ENCODE peak calls at places on chromosomes 6 and 20, in ten cellular contexts. H, G, E, U, A, X, J, V, R and K are unnamed samples.

GRCh38 chr20:52724586-52724985 is 247.6 kb upstream of the TSHZ2 start:
- DNase-seq in H (no peak), G (no peak), E (no peak), U (no peak), A (no peak), X (no peak), J (no peak), V (no peak), R (no peak), K (no peak)

GRCh38 chr6:27148404-27148795 is 99.1 kb upstream of the PRSS16 start:
- DNase-seq in H (peak), G (no peak), E (no peak), U (no peak), A (no peak), X (no peak), J (no peak), V (no peak), R (no peak), K (no peak)

GRCh38 chr6:32883789-32884188 is 29.8 kb downstream of the PSMB9 start:
- DNase-seq in H (no peak), G (peak), E (peak), U (peak), A (no peak), X (no peak), J (peak), V (no peak), R (peak), K (no peak)

GRCh38 chr6:153931431-153931830 is 107.6 kb upstream of the OPRM1 start:
- DNase-seq in H (no peak), G (no peak), E (no peak), U (no peak), A (no peak), X (no peak), J (no peak), V (no peak), R (no peak), K (no peak)

GRCh38 chr20:61521680-61522420 is 269.8 kb downstream of the CDH4 start:
- DNase-seq in H (no peak), G (peak), E (no peak), U (peak), A (no peak), X (peak), J (no peak), V (peak), R (no peak), K (no peak)

GRCh38 chr6:123806561-123806960 is 2.9 kb downstream of the NKAIN2 start:
- DNase-seq in H (no peak), G (no peak), E (no peak), U (no peak), A (no peak), X (no peak), J (no peak), V (no peak), R (peak), K (no peak)

GRCh38 chr6:94323853-94324252 is 904.5 kb upstream of the EPHA7 start:
- DNase-seq in H (peak), G (no peak), E (no peak), U (peak), A (no peak), X (no peak), J (no peak), V (no peak), R (peak), K (no peak)

GRCh38 chr6:143112084-143112768 is 51.5 kb downstream of the AIG1 start:
- DNase-seq in H (no peak), G (no peak), E (no peak), U (no peak), A (no peak), X (no peak), J (no peak), V (no peak), R (no peak), K (no peak)

GRCh38 chr20:11965602-11966001 is 47.9 kb downstream of the BTBD3 start:
- DNase-seq in H (no peak), G (peak), E (no peak), U (peak), A (no peak), X (no peak), J (no peak), V (no peak), R (no peak), K (no peak)

GRCh38 chr6:147136057-147136456 is 68.2 kb upstream of the STXBP5 start:
- DNase-seq in H (no peak), G (no peak), E (no peak), U (no peak), A (no peak), X (no peak), J (no peak), V (no peak), R (no peak), K (no peak)

GRCh38 chr6:88815491-88815890 is 147.9 kb downstream of the RNGTT start:
- DNase-seq in H (no peak), G (no peak), E (no peak), U (no peak), A (no peak), X (no peak), J (no peak), V (no peak), R (no peak), K (no peak)

GRCh38 chr6:53795702-53796450 is 1.1 kb downstream of the LRRC1 start:
- DNase-seq in H (peak), G (peak), E (peak), U (no peak), A (peak), X (no peak), J (no peak), V (peak), R (no peak), K (no peak)

GRCh38 chr6:7004581-7005297 is 103.0 kb upstream of the RREB1 start:
- DNase-seq in H (no peak), G (no peak), E (peak), U (peak), A (no peak), X (no peak), J (peak), V (no peak), R (no peak), K (no peak)

GRCh38 chr6:159301277-159301676 is 132.1 kb downstream of the FNDC1 start:
- DNase-seq in H (no peak), G (no peak), E (no peak), U (no peak), A (no peak), X (no peak), J (no peak), V (no peak), R (no peak), K (no peak)

GRCh38 chr6:131917763-131918649 is 33.2 kb downstream of the CCN2 start:
- DNase-seq in H (no peak), G (no peak), E (no peak), U (no peak), A (no peak), X (no peak), J (no peak), V (no peak), R (no peak), K (no peak)
- TF ChIP-seq CTCF in H (no peak), G (no peak), E (no peak), U (no peak), A (no peak), X (no peak), J (no peak), V (no peak), R (no peak), K (no peak)

GRCh38 chr6:126631343-126631742 is 291.4 kb downstream of the CENPW start:
- DNase-seq in H (no peak), G (no peak), E (no peak), U (no peak), A (peak), X (no peak), J (peak), V (no peak), R (peak), K (no peak)

GRCh38 chr6:126632271-126632670 is 292.4 kb downstream of the CENPW start:
- DNase-seq in H (no peak), G (no peak), E (no peak), U (no peak), A (no peak), X (no peak), J (peak), V (no peak), R (no peak), K (no peak)

GRCh38 chr6:126625019-126625418 is 285.1 kb downstream of the CENPW start:
- DNase-seq in H (peak), G (peak), E (no peak), U (peak), A (no peak), X (peak), J (peak), V (no peak), R (peak), K (no peak)

GRCh38 chr6:126633362-126633761 is 293.4 kb downstream of the CENPW start:
- DNase-seq in H (no peak), G (no peak), E (no peak), U (no peak), A (no peak), X (no peak), J (peak), V (no peak), R (peak), K (no peak)

GRCh38 chr6:126628125-126628524 is 288.2 kb downstream of the CENPW start:
- DNase-seq in H (no peak), G (no peak), E (no peak), U (no peak), A (no peak), X (no peak), J (no peak), V (no peak), R (no peak), K (no peak)
- TF ChIP-seq CTCF in H (no peak), G (no peak), E (no peak), U (peak), A (no peak), X (no peak), J (no peak), V (no peak), R (no peak), K (no peak)

GRCh38 chr6:168370310-168370991 is 50.9 kb upstream of the DACT2 start:
- DNase-seq in H (peak), G (no peak), E (peak), U (peak), A (peak), X (no peak), J (peak), V (peak), R (no peak), K (peak)
- TF ChIP-seq CTCF in H (peak), G (no peak), E (peak), U (peak), A (peak), X (peak), J (peak), V (peak), R (no peak), K (peak)

GRCh38 chr6:139133272-139133671 is 1.6 kb upstream of the HECA start:
- DNase-seq in H (no peak), G (no peak), E (no peak), U (no peak), A (no peak), X (no peak), J (no peak), V (no peak), R (no peak), K (no peak)

GRCh38 chr6:139137716-139138115 is 2.8 kb downstream of the HECA start:
- DNase-seq in H (no peak), G (no peak), E (no peak), U (no peak), A (no peak), X (no peak), J (peak), V (no peak), R (no peak), K (no peak)

GRCh38 chr6:139134817-139135577 is at the start of gene HECA:
- DNase-seq in H (peak), G (peak), E (peak), U (peak), A (peak), X (peak), J (peak), V (peak), R (peak), K (peak)

GRCh38 chr6:139133733-139134360 is 1.0 kb upstream of the HECA start:
- DNase-seq in H (no peak), G (no peak), E (no peak), U (no peak), A (no peak), X (no peak), J (no peak), V (no peak), R (no peak), K (no peak)

GRCh38 chr6:139135578-139136545 is 982 bp downstream of the HECA start:
- DNase-seq in H (no peak), G (peak), E (peak), U (peak), A (peak), X (peak), J (no peak), V (peak), R (peak), K (peak)
- TF ChIP-seq CTCF in H (no peak), G (peak), E (no peak), U (no peak), A (no peak), X (no peak), J (no peak), V (no peak), R (no peak), K (no peak)

GRCh38 chr6:134457941-134458340 is 140.0 kb upstream of the SGK1 start:
- DNase-seq in H (no peak), G (no peak), E (no peak), U (no peak), A (no peak), X (no peak), J (no peak), V (no peak), R (no peak), K (no peak)
- TF ChIP-seq CTCF in H (no peak), G (no peak), E (no peak), U (peak), A (no peak), X (no peak), J (peak), V (no peak), R (no peak), K (no peak)

GRCh38 chr6:100775667-100776066 is 105.5 kb downstream of the ASCC3 start:
- DNase-seq in H (peak), G (no peak), E (no peak), U (peak), A (no peak), X (no peak), J (no peak), V (no peak), R (peak), K (no peak)
- TF ChIP-seq CTCF in H (peak), G (peak), E (no peak), U (no peak), A (no peak), X (no peak), J (peak), V (no peak), R (no peak), K (no peak)

DNA sequence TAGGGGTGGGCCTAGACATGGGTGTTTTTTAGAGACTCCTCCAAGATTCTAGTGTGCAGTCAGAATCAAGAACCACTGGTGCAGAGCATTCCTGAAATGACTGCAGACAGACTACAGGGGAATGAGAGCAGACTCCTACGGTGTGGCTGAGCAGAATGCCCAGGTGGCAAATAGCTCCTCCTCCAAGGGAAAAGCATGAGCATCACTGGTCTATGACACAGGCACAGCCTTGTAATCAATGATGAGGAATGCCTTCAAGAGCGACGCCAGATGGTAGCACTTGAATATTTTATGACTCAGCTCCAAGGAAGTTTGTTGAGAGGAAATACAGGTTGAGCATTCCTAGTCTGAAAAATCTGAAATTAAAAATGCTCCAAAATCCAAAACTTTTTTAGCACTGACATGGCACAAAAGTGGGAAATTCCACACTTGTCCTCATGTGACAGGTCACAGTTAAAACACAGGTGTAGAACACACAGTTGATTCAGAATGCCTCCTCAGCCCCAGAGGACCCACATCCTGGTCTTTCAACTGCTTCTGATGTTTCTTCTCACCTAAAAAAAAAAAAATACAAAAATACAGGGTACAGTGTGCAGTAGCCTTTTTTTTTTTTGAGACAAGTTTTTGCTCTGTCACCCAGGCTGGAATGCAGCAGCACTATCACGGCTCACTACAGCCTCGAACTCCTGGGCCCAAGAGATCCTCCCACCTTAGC is 10.5 kb upstream of the FAM8A1 start:
- DNase-seq in H (peak), G (peak), E (peak), U (peak), A (no peak), X (peak), J (peak), V (no peak), R (peak), K (no peak)
- TF ChIP-seq CTCF in H (peak), G (peak), E (no peak), U (peak), A (no peak), X (no peak), J (no peak), V (no peak), R (no peak), K (no peak)